ENCODE peak calls at places on chromosomes 6 and 20, in four cellular contexts. X is iPS DF 6.9, D is vagina, Z is cardiac muscle cell. P is an unnamed sample.

GRCh38 chr20:38209736-38210405 is 44.8 kb upstream of the TGM2 start:
- DNase-seq in X (no peak), D (no peak), Z (no peak), P (no peak)

GRCh38 chr20:47317127-47317895 is 39.2 kb downstream of the ZMYND8 start:
- DNase-seq in X (no peak), D (peak; percentile 98), Z (peak; percentile 98), P (peak; percentile 80)

GRCh38 chr6:53484409-53485280 is 60.3 kb downstream of the GCLC start:
- DNase-seq in X (no peak), D (no peak), Z (peak; percentile 84), P (peak; percentile 68)

GRCh38 chr6:27547157-27548075 is 74.5 kb upstream of the ZNF184 start:
- DNase-seq in X (no peak), D (no peak), Z (peak; percentile 67), P (no peak)

GRCh38 chr20:3679749-3680700 is 1.8 kb downstream of the ADAM33 start:
- DNase-seq in X (no peak), D (no peak), Z (peak; percentile 77), P (peak; percentile 67)

GRCh38 chr6:157773248-157773773 is 49.7 kb upstream of the SNX9 start:
- DNase-seq in X (no peak), D (no peak), Z (no peak), P (no peak)

GRCh38 chr6:45704056-45704790 is 311.4 kb downstream of the CLIC5 start:
- DNase-seq in X (no peak), D (no peak), Z (no peak), P (no peak)

GRCh38 chr6:108655840-108656650 is 95.3 kb downstream of the FOXO3 start:
- DNase-seq in X (no peak), D (no peak), Z (peak; percentile 90), P (no peak)

GRCh38 chr20:23449400-23449799 is 3.3 kb downstream of the CST11 start:
- DNase-seq in X (no peak), D (no peak), Z (peak; percentile 32), P (no peak)

DNA sequence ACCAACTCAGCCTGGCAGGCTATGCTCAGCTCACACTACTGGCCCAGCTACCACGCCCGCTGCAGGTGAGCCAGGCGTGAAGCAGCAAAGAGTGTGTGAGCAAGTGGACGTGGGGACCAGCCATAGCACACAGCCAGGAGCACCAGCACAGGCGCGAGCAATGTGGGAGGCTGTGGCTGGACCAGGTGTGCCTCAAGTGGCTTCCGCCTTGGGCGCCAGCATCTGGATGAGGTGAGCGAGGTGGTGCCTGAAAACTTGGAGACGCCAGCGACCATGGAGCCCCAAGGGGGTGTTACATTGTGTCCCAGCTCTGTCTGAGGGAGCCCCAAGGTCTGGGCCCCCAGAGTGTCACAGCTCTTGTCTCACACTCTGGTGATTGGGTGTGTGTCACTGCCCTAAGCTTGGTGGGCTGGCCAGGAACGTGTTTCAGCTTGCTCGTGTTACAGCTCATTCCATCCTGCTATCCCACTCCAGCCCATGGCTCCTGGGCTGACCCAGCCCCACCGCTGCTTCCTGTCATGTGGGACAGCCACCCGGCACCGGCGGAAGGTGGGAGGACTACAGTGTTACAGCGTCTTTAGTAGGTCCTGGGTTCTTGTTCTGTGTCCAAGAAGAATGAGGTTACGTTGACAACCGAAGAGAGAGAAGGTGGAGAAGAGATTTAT is 508.0 kb upstream of the MMS22L start:
- DNase-seq in X (no peak), D (no peak), Z (no peak), P (no peak)
- H3K9me3 ChIP-seq in X (peaks cover 2% of the 10 kb centered on the region), D (no peaks in the 10 kb centered on the region), Z (no peaks in the 10 kb centered on the region), P (peaks cover 6% of the 10 kb centered on the region)

DNA sequence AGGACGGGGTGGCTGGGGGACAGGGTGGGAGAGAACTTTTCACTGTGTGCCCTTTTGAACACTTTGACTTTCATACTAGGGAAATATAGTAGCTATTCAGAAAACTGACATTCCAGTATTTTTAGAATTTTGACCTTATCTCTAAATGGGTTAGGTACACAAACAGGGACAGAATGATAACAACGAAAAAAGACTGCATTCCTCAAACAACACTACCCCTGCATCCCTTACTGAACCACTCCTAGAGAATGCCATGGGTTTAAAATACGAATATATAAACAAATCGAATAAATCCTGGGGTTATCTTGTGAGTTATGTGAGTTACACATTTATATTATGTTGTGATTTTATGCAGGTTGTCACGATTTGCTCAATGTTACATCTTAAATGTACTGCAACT is 64.3 kb downstream of the KCNB1 start:
- DNase-seq in X (no peak), D (no peak), Z (no peak), P (no peak)
- H3K27ac ChIP-seq in X (no peak overlapping the region), D (peak overlapping the region; percentile 17), Z (no peak overlapping the region), P (peak overlapping the region; percentile 36)

GRCh38 chr6:48691420-48691819 is 580.4 kb upstream of the PTCHD4 start:
- DNase-seq in X (no peak), D (no peak), Z (no peak), P (no peak)
- H3K9me3 ChIP-seq in X (no peaks in the 10 kb centered on the region), D (peaks cover 10% of the 10 kb centered on the region), Z (no peaks in the 10 kb centered on the region), P (peaks cover 2% of the 10 kb centered on the region)

GRCh38 chr6:100175814-100176275 is 181.8 kb upstream of the MCHR2 start:
- DNase-seq in X (no peak), D (no peak), Z (peak; percentile 92), P (no peak)

GRCh38 chr6:100176321-100176950 is 182.4 kb upstream of the MCHR2 start:
- DNase-seq in X (no peak), D (no peak), Z (peak; percentile 77), P (peak; percentile 9)

GRCh38 chr6:100181309-100181708 is 187.3 kb upstream of the MCHR2 start:
- DNase-seq in X (no peak), D (no peak), Z (no peak), P (no peak)

GRCh38 chr6:100176951-100177710 is 183.1 kb upstream of the MCHR2 start:
- DNase-seq in X (no peak), D (no peak), Z (no peak), P (no peak)

GRCh38 chr6:100177956-100178355 is 183.9 kb upstream of the MCHR2 start:
- DNase-seq in X (no peak), D (no peak), Z (peak; percentile 48), P (no peak)
- H3K27ac ChIP-seq in X (no peak overlapping the region), D (peak overlapping the region; percentile 1), Z (peak overlapping the region; percentile 15), P (no peak overlapping the region)

DNA sequence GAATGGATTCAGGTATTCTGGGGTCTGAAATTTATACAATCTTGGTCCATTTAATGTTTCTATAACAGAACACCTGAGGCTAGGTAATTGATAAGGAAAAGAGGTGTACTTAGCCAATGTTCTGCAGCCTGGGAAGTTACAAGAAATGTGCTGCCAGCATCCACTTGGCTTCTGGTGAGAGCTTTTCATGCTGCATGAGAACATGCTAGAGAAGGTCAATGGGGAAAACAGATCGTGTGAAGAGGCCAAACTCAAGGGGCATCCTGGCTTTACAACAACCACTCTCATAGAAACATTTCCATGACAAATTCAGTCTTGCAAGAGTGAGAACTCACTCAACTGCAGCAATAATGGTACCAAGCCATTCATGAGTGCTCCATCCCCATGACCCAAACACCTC is 16.8 kb downstream of the IL22RA2 start:
- DNase-seq in X (no peak), D (no peak), Z (no peak), P (no peak)
- H3K9me3 ChIP-seq in X (no peaks in the 10 kb centered on the region), D (no peaks in the 10 kb centered on the region), Z (no peaks in the 10 kb centered on the region), P (no peaks in the 10 kb centered on the region)

DNA sequence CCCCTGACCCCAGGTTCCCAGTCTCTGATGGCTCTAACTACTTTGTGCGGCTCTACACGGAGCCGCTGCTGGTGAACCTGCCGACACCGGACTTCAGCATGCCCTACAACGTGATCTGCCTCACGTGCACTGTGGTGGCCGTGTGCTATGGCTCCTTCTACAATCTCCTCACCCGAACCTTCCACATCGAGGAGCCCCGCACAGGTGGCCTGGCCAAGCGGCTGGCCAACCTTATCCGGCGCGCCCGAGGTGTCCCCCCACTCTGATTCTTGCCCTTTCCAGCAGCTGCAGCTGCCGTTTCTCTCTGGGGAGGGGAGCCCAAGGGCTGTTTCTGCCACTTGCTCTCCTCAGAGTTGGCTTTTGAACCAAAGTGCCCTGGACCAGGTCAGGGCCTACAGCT is 9.6 kb downstream of the PIGT start:
- DNase-seq in X (no peak), D (no peak), Z (no peak), P (no peak)
- H3K27ac ChIP-seq in X (no peak overlapping the region), D (no peak overlapping the region), Z (no peak overlapping the region), P (no peak overlapping the region)

DNA sequence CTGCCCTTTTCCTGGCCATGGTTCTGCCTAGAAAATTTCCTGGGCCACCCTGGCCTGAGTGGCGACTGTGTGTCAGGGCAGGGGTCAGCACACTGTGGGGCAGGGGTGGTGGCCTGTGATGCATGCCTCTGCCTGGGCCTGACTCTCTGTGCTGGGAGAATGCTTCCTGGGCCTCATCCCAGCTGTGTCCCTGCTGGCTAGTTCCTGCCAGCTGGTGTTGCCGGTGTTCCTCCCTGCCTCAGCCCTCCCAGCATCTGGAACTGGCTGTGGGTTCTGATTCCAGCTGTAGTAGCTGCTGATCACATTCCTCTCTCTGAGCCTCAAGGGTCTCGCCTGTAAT is 101.6 kb downstream of the SYCP2 start:
- DNase-seq in X (no peak), D (no peak), Z (no peak), P (no peak)
- H3K9me3 ChIP-seq in X (peaks cover 18% of the 10 kb centered on the region), D (no peaks in the 10 kb centered on the region), Z (no peaks in the 10 kb centered on the region), P (no peaks in the 10 kb centered on the region)

P was measured in heart left ventricle.